ENCODE peak calls at places on chromosomes 12 and 14, in seven cellular contexts. P is esophagus muscularis mucosa, X is esophagus squamous epithelium, Q is heart left ventricle, R is psoas muscle, K is heart right ventricle, B is HCT116. U is an unnamed sample.
A peak's percentile ranks its signal among the peaks of the same experiment; 100 is the strongest.

GRCh38 chr12:1777798-1778197 is 42.6 kb upstream of the LRTM2 start:
- DNase-seq in P (no peak), X (no peak), Q (no peak), R (no peak), K (no peak), B (no peak), U (no peak)

GRCh38 chr14:20556500-20557211 is 4.2 kb downstream of the RNASE9 start:
- DNase-seq in P (no peak), X (no peak), Q (no peak), R (no peak), K (no peak), B (no peak), U (no peak)

GRCh38 chr12:123149088-123149827 is 1.6 kb downstream of the PITPNM2 start:
- DNase-seq in P (no peak), X (no peak), Q (no peak), R (no peak), K (no peak), B (no peak), U (no peak)

GRCh38 chr12:121467638-121468403 is 67.9 kb downstream of the RNF34 start:
- DNase-seq in P (no peak), X (peak; percentile 35), Q (peak; percentile 38), R (no peak), K (peak; percentile 27), B (no peak), U (no peak)

GRCh38 chr12:50271724-50272247 is 11.5 kb downstream of the LIMA1 start:
- DNase-seq in P (no peak), X (no peak), Q (no peak), R (no peak), K (no peak), B (no peak), U (no peak)

GRCh38 chr14:65639216-65639615 is 226.7 kb downstream of the FUT8 start:
- DNase-seq in P (no peak), X (no peak), Q (no peak), R (no peak), K (no peak), B (no peak), U (no peak)

GRCh38 chr12:131487379-131488129 is 223.3 kb upstream of the SFSWAP start:
- DNase-seq in P (no peak), X (no peak), Q (no peak), R (no peak), K (no peak), B (no peak), U (no peak)

GRCh38 chr12:65121049-65121955 is at the start of gene WIF1:
- DNase-seq in P (no peak), X (no peak), Q (no peak), R (peak; percentile 21), K (no peak), B (no peak), U (no peak)

GRCh38 chr12:121060149-121061001 is 21.3 kb upstream of the OASL start:
- DNase-seq in P (peak; percentile 86), X (no peak), Q (peak; percentile 37), R (no peak), K (peak; percentile 59), B (peak; percentile 67), U (no peak)

GRCh38 chr14:91899777-91900176 is 32.4 kb upstream of the TC2N start:
- DNase-seq in P (no peak), X (no peak), Q (no peak), R (no peak), K (no peak), B (no peak), U (no peak)

GRCh38 chr12:62761658-62762057 is 173.3 kb downstream of the PPM1H start:
- DNase-seq in P (no peak), X (no peak), Q (no peak), R (peak; percentile 25), K (peak; percentile 14), B (no peak), U (no peak)

GRCh38 chr12:102300824-102301461 is 103.3 kb upstream of the PMCH start:
- DNase-seq in P (no peak), X (no peak), Q (no peak), R (no peak), K (no peak), B (peak; percentile 53), U (no peak)

GRCh38 chr14:98754343-98755025 is 517.5 kb downstream of the BCL11B start:
- DNase-seq in P (peak; percentile 70), X (no peak), Q (no peak), R (no peak), K (no peak), B (no peak), U (no peak)

GRCh38 chr14:101845896-101846295 is 84.4 kb downstream of the PPP2R5C start:
- DNase-seq in P (no peak), X (no peak), Q (no peak), R (no peak), K (no peak), B (no peak), U (no peak)

GRCh38 chr14:21136024-21136423 is 19.8 kb downstream of the OR5AU1 start:
- DNase-seq in P (no peak), X (no peak), Q (no peak), R (no peak), K (no peak), B (peak; percentile 3), U (no peak)

GRCh38 chr14:89040438-89041244 is 216.2 kb downstream of the TTC8 start:
- DNase-seq in P (peak; percentile 94), X (no peak), Q (peak; percentile 85), R (peak; percentile 91), K (peak; percentile 87), B (peak; percentile 73), U (peak; percentile 60)

GRCh38 chr12:21989819-21990412 is 48.7 kb upstream of the ABCC9 start:
- DNase-seq in P (no peak), X (no peak), Q (no peak), R (no peak), K (no peak), B (peak; percentile 13), U (no peak)

GRCh38 chr12:25764409-25764808 is 194.1 kb upstream of the RASSF8 start:
- DNase-seq in P (no peak), X (no peak), Q (no peak), R (no peak), K (no peak), B (no peak), U (no peak)

DNA sequence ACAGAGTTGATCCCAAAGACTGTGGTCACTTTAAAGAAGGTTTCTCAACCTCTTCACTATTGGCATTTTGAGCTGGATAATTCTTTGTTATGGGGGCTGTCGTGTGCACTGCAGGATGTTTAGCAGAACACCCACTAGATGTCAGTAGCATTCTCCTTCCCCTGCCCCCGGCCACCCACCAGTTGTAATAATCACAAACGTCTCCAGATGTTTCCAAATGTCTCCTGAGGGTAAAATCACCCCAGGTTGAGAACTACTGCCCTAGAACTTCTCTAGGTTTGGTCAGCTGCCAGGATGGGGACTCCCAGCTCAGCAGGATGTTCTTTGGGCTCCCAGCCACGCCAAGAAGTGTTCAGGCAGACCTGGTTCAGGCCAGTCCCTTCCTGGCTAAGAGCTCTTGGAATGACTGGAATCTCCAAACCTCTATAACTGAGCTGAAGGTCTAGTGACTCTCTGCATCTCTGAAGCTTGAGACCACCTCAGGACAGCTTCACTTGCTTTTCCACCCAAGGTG is 12.5 kb upstream of the AJUBA start:
- DNase-seq in P (no peak), X (no peak), Q (peak; percentile 27), R (no peak), K (peak; percentile 38), B (no peak), U (no peak)
- TF ChIP-seq CTCF in P (peak; percentile 53), X (peak; percentile 40), Q (peak; percentile 60), R (peak; percentile 48), K (peak; percentile 69), B (peak; percentile 70), U (peak; percentile 71)

DNA sequence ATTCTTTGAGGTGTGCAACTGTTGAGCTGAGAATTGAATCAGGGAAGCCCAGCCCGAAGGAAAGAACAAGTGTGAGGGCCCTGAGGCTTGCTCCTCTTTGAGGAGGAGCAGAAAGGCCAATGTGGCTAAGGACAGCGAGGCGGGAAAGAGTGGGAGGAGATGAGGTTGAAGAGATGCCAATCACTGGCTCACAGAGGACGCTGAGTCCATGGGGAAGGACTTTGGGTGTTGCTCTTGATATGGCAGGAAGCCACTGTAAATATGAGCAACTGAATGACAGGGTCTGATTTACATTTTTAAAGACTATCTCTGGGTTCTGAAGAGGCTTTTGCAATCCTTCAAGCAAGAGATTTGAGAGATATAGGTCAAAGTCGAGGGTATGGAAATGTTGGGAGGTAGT is 3.3 kb upstream of the APPL2 start:
- DNase-seq in P (no peak), X (no peak), Q (no peak), R (no peak), K (no peak), B (no peak), U (no peak)
- H3K4me3 ChIP-seq in P (no peak overlapping the region), X (no peak overlapping the region), Q (no peak overlapping the region), R (no peak overlapping the region), K (no peak overlapping the region), B (no peak overlapping the region), U (no peak overlapping the region)

DNA sequence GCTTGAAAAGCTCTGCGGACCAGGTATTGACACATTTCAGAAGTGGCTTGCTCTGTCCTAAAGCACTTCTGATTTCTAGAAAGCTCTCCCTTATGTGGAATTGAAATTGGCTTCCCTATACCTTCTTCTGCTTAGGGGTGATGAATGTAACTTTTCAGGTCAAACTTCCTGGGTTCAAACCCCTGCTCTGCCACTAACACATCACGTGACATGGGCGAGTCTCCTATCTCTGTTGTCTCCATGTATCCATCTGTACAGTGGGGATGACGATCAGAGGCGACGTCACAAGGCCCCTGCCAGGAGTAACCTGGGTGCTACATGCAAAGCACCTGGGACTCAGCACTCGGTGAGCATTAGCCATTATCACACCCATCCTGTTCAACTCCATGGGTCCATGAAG is 73.7 kb upstream of the PIWIL1 start:
- DNase-seq in P (no peak), X (no peak), Q (no peak), R (no peak), K (no peak), B (no peak), U (no peak)
- H3K36me3 ChIP-seq in P (no peaks in the 10 kb centered on the region), X (no peaks in the 10 kb centered on the region), Q (no peaks in the 10 kb centered on the region), R (no peaks in the 10 kb centered on the region), K (no peaks in the 10 kb centered on the region), B (no peaks in the 10 kb centered on the region), U (no peaks in the 10 kb centered on the region)

GRCh38 chr14:55706893-55707292 is 126.9 kb downstream of the KTN1 start:
- DNase-seq in P (peak; percentile 26), X (no peak), Q (no peak), R (no peak), K (no peak), B (no peak), U (no peak)

GRCh38 chr14:55704654-55705053 is 124.6 kb downstream of the KTN1 start:
- DNase-seq in P (no peak), X (no peak), Q (no peak), R (no peak), K (no peak), B (no peak), U (no peak)

GRCh38 chr14:55706341-55706684 is 126.3 kb downstream of the KTN1 start:
- DNase-seq in P (no peak), X (no peak), Q (no peak), R (no peak), K (no peak), B (no peak), U (no peak)

GRCh38 chr14:55705651-55706340 is 125.8 kb downstream of the KTN1 start:
- DNase-seq in P (peak; percentile 83), X (no peak), Q (no peak), R (no peak), K (no peak), B (no peak), U (no peak)

DNA sequence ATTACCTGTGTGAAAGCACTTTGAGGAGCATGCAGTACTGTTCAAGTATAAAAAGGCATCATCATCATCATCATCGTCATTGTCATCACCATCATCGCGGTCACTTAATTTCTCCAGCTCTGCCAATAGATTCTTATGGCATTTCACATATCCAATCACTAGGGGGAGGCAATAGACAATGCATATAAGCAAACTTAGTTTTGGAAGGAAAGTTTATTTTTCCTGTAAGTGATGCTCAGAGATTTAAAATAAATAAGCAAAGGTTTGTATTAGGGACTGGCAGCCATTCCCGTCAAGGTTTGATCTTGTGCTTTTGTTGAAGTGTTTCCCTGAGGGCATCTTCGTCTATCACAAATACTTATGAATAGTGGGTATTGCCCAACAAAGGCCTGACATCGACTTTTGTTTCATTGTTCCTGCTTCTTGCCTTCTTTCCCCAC is 127.4 kb downstream of the KTN1 start:
- DNase-seq in P (no peak), X (no peak), Q (no peak), R (no peak), K (no peak), B (no peak), U (no peak)
- TF ChIP-seq CTCF in P (peak; percentile 70), X (peak; percentile 77), Q (peak; percentile 60), R (peak; percentile 65), K (peak; percentile 76), B (peak; percentile 50), U (peak; percentile 54)

U was measured in kidney epithelial cell.